ENCODE peak calls at places on chromosomes 11 and 22, in five cellular contexts. X is ascending aorta, O is A549, R is lower leg skin, D is fibroblast of lung. F is an unnamed sample.

GRCh38 chr11:100672483-100673038 is 14.5 kb upstream of the ARHGAP42 start:
- DNase-seq in X (no peak), O (no peak), R (no peak), D (peak), F (no peak)

GRCh38 chr11:7079545-7080135 is 9.2 kb upstream of the RBMXL2 start:
- DNase-seq in X (no peak), O (no peak), R (no peak), D (no peak), F (no peak)

GRCh38 chr11:2558402-2558801 is 113.6 kb downstream of the KCNQ1 start:
- DNase-seq in X (no peak), O (no peak), R (no peak), D (no peak), F (no peak)

GRCh38 chr22:50340157-50340879 is 2.8 kb upstream of the PPP6R2 start:
- DNase-seq in X (no peak), O (no peak), R (no peak), D (no peak), F (no peak)

GRCh38 chr11:65067446-65067845 is 9.1 kb upstream of the NAALADL1 start:
- DNase-seq in X (no peak), O (no peak), R (no peak), D (no peak), F (no peak)

GRCh38 chr11:63610604-63611394 is 3.4 kb downstream of the PLAAT3 start:
- DNase-seq in X (no peak), O (no peak), R (peak), D (no peak), F (no peak)

GRCh38 chr11:122180435-122180834 is 64.4 kb upstream of the BLID start:
- DNase-seq in X (peak), O (no peak), R (no peak), D (peak), F (no peak)

GRCh38 chr11:9858822-9859221 is 194.9 kb downstream of the SWAP70 start:
- DNase-seq in X (no peak), O (no peak), R (no peak), D (peak), F (peak)

GRCh38 chr22:38727123-38727522 is 21.4 kb downstream of the GTPBP1 start:
- DNase-seq in X (no peak), O (no peak), R (no peak), D (no peak), F (no peak)

GRCh38 chr11:33742249-33742851 is 6.1 kb upstream of the CD59 start:
- DNase-seq in X (no peak), O (no peak), R (no peak), D (peak), F (no peak)

GRCh38 chr11:124882339-124883071 is 15.2 kb downstream of the ROBO4 start:
- DNase-seq in X (peak), O (no peak), R (peak), D (no peak), F (peak)

DNA sequence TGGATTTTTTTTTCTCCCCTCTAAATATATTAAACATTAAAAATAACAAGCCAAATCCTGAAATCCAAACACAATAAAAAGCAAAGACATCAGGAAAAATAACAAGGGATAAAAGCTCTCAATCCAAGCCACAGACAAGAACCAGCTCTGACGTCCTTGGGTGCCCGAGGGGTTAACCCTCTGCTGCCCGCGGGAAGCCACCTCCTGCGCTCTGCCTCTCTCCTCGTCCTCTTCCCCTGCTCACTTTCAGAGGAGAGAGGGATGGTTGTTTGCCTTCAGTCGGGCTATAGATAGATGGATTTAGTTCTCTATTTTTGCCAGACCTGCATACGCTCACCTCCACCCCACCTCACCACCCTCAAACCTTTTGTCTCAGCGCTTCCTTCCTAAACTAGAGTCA is 142.7 kb upstream of the HSD17B12 start:
- DNase-seq in X (no peak), O (no peak), R (no peak), D (no peak), F (no peak)
- H3K4me3 ChIP-seq in X (no peak), O (no peak), R (no peak), D (no peak), F (no peak)

GRCh38 chr11:119905162-119905561 is 176.2 kb upstream of the NECTIN1 start:
- DNase-seq in X (no peak), O (no peak), R (no peak), D (no peak), F (no peak)
- H3K4me3 ChIP-seq in X (no peak), O (no peak), R (no peak), D (no peak), F (no peak)

GRCh38 chr22:32801001-32801435 is 487 bp upstream of the TIMP3 start:
- DNase-seq in X (no peak), O (no peak), R (no peak), D (peak), F (no peak)
- H3K4me3 ChIP-seq in X (peak), O (peak), R (no peak), D (peak), F (no peak)

DNA sequence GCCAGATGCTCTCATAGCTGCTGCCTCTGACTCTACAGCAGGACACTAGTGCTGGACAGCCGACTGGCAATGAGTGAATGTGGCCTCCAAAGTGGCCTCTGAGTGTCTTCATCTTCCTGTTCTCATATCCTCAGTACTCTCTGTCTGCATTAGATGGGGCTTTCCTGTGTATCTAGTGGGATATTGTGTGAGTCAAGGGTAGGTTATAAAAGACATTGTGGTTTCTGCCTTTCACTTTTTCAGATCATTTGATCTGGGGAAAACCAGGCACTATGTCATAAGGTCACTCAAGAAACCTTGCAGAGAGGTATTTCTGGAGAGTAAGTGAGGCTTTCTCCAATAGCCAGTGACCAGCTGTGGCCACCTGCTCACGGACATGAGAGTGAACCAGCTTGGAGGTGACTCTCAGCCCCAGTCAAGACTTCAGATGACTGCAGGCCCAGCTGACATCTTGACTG is 333.6 kb upstream of the NCAM1 start:
- DNase-seq in X (no peak), O (no peak), R (no peak), D (no peak), F (peak)
- H3K4me3 ChIP-seq in X (no peak), O (no peak), R (no peak), D (no peak), F (no peak)

GRCh38 chr22:24432059-24432853 is 4.9 kb downstream of the ADORA2A start:
- DNase-seq in X (peak), O (no peak), R (peak), D (peak), F (no peak)

GRCh38 chr22:24429411-24430365 is 2.3 kb downstream of the ADORA2A start:
- DNase-seq in X (no peak), O (no peak), R (peak), D (no peak), F (peak)

GRCh38 chr22:24431309-24432034 is 4.1 kb downstream of the ADORA2A start:
- DNase-seq in X (no peak), O (no peak), R (no peak), D (no peak), F (no peak)

GRCh38 chr22:24428751-24429410 is 1.5 kb downstream of the ADORA2A start:
- DNase-seq in X (no peak), O (no peak), R (peak), D (no peak), F (no peak)

GRCh38 chr22:24430431-24431308 is 3.3 kb downstream of the ADORA2A start:
- DNase-seq in X (no peak), O (no peak), R (no peak), D (no peak), F (no peak)
- H3K4me3 ChIP-seq in X (no peak), O (no peak), R (no peak), D (no peak), F (no peak)